ENCODE peak calls at places on chromosomes 1 and 21, in ten cellular contexts. K, L, M, U, G, W, R, J, B and A are unnamed samples.

GRCh38 chr1:9084883-9085282 is 15.4 kb upstream of the SLC2A5 start:
- DNase-seq in U (no peak), J (no peak), R (no peak), B (no peak), M (no peak), L (no peak), K (peak; percentile 67), W (no peak), G (no peak), A (peak; percentile 47)

GRCh38 chr1:101723415-101723814 is 273.3 kb downstream of the OLFM3 start:
- DNase-seq in U (no peak), J (no peak), W (no peak), K (no peak), M (no peak), B (no peak), R (no peak), G (no peak), L (no peak), A (no peak)

GRCh38 chr21:38807481-38807880 is 1.8 kb downstream of the ETS2 start:
- DNase-seq in U (no peak), B (no peak), R (no peak), K (no peak), W (no peak), M (no peak), G (no peak), L (no peak), J (no peak), A (peak; percentile 47)

GRCh38 chr1:169271094-169271493 is 96.5 kb downstream of the NME7 start:
- DNase-seq in M (no peak), U (no peak), J (no peak), R (no peak), B (no peak), G (no peak), K (no peak), W (no peak), L (no peak), A (peak; percentile 48)

GRCh38 chr1:94413311-94413710 is 4.9 kb upstream of the ABCD3 start:
- DNase-seq in G (no peak), J (no peak), W (no peak), R (no peak), L (no peak), K (no peak), M (no peak), B (no peak), U (no peak), A (no peak)

GRCh38 chr1:221327954-221328353 is 413.9 kb downstream of the DUSP10 start:
- DNase-seq in G (no peak), W (no peak), R (no peak), L (no peak), M (no peak), J (no peak), K (no peak), B (no peak), U (no peak), A (no peak)

GRCh38 chr1:232856556-232856955 is 51.3 kb downstream of the MAP10 start:
- DNase-seq in W (no peak), K (no peak), B (peak; percentile 15), R (no peak), L (no peak), G (no peak), J (no peak), M (no peak), U (no peak), A (no peak)

GRCh38 chr21:35922618-35923017 is 137.7 kb downstream of the SETD4 start:
- DNase-seq in U (peak; percentile 71), J (no peak), W (no peak), R (no peak), G (no peak), K (no peak), B (peak; percentile 83), L (no peak), M (no peak), A (no peak)

GRCh38 chr1:70779571-70779970 is 268.0 kb downstream of the PTGER3 start:
- DNase-seq in K (no peak), U (peak; percentile 94), R (peak; percentile 22), J (no peak), W (no peak), G (no peak), L (no peak), B (peak; percentile 19), M (no peak), A (peak; percentile 81)

GRCh38 chr21:43343095-43343991 is 83.6 kb downstream of the SIK1 start:
- DNase-seq in K (no peak), M (no peak), L (peak; percentile 94), J (peak; percentile 98), R (no peak), W (no peak), U (no peak), B (no peak), G (peak; percentile 98), A (no peak)

GRCh38 chr1:50720457-50721053 is 239.5 kb downstream of the FAF1 start:
- DNase-seq in J (no peak), K (no peak), G (no peak), M (no peak), W (no peak), U (no peak), B (no peak), L (no peak), R (no peak), A (no peak)

GRCh38 chr1:226813671-226814591 is 56.5 kb upstream of the PSEN2 start:
- DNase-seq in L (no peak), R (no peak), B (no peak), K (no peak), U (no peak), G (no peak), M (no peak), W (no peak), J (no peak), A (no peak)

GRCh38 chr1:26275580-26276431 is 4.1 kb upstream of the SH3BGRL3 start:
- DNase-seq in M (peak; percentile 80), W (peak; percentile 80), R (peak; percentile 79), J (peak; percentile 85), K (peak; percentile 62), L (peak; percentile 86), B (peak; percentile 95), U (peak; percentile 99), G (peak; percentile 76), A (peak; percentile 99)

GRCh38 chr1:189499736-189500135 is 977.9 kb downstream of the BRINP3 start:
- DNase-seq in W (no peak), K (no peak), R (no peak), J (peak; percentile 3), L (no peak), U (no peak), M (no peak), B (peak; percentile 11), G (no peak), A (no peak)

GRCh38 chr1:203571661-203572060 is 55.0 kb upstream of the ATP2B4 start:
- DNase-seq in G (no peak), M (no peak), U (no peak), B (no peak), K (no peak), L (no peak), J (no peak), W (no peak), R (no peak), A (no peak)

GRCh38 chr1:93007941-93008577 is 46.8 kb upstream of the DIPK1A start:
- DNase-seq in G (no peak), K (no peak), B (peak; percentile 36), R (no peak), U (peak; percentile 63), L (no peak), J (no peak), M (no peak), W (no peak), A (no peak)

GRCh38 chr1:55310517-55310927 is 95.4 kb upstream of the USP24 start:
- DNase-seq in R (no peak), U (peak; percentile 99), J (peak; percentile 94), G (no peak), W (peak; percentile 93), K (peak; percentile 12), L (no peak), M (no peak), B (peak; percentile 100), A (peak; percentile 97)

GRCh38 chr1:66237722-66238479 is 296.1 kb upstream of the SGIP1 start:
- DNase-seq in B (peak; percentile 21), M (no peak), U (no peak), L (no peak), R (no peak), K (no peak), G (no peak), J (peak; percentile 45), W (no peak), A (no peak)
- TF ChIP-seq CTCF in B (no peak), M (no peak), U (no peak), L (no peak), R (no peak), K (no peak), G (no peak), J (no peak), W (no peak), A (no peak)

GRCh38 chr1:3612123-3612522 is 815 bp upstream of the MEGF6 start:
- DNase-seq in R (no peak), M (no peak), G (no peak), K (no peak), W (no peak), B (no peak), L (no peak), J (no peak), U (no peak), A (no peak)
- H3K4me3 ChIP-seq in R (no peak overlapping the region), M (peak overlapping the region; percentile 58), G (peak overlapping the region; percentile 41), K (peak overlapping the region; percentile 67), W (no peak overlapping the region), B (no peak overlapping the region), L (peak overlapping the region; percentile 61), J (peak overlapping the region; percentile 57), U (no peak overlapping the region), A (no peak overlapping the region)

GRCh38 chr1:60924964-60925798 is 157.2 kb upstream of the NFIA start:
- DNase-seq in W (no peak), L (no peak), R (no peak), G (peak; percentile 38), J (no peak), K (no peak), M (no peak), B (no peak), U (no peak), A (no peak)
- TF ChIP-seq CTCF in W (no peak), L (no peak), R (no peak), G (no peak), J (no peak), K (no peak), M (no peak), B (no peak), U (no peak), A (no peak)

GRCh38 chr1:119984771-119985170 is 84.7 kb downstream of the NOTCH2 start:
- DNase-seq in G (no peak), M (no peak), B (no peak), U (no peak), J (no peak), R (no peak), L (no peak), W (no peak), K (no peak), A (no peak)

GRCh38 chr1:119987112-119987511 is 82.3 kb downstream of the NOTCH2 start:
- DNase-seq in K (no peak), M (no peak), B (peak; percentile 97), L (no peak), U (peak; percentile 95), G (no peak), J (peak; percentile 28), R (peak; percentile 30), W (no peak), A (peak; percentile 92)

GRCh38 chr1:119988316-119989067 is 81.0 kb downstream of the NOTCH2 start:
- DNase-seq in J (no peak), W (no peak), U (no peak), L (no peak), R (no peak), G (no peak), K (no peak), B (peak; percentile 66), M (no peak), A (no peak)

GRCh38 chr1:119986007-119986497 is 83.4 kb downstream of the NOTCH2 start:
- DNase-seq in M (no peak), G (no peak), R (no peak), B (no peak), W (no peak), J (no peak), K (no peak), L (no peak), U (no peak), A (no peak)

GRCh38 chr1:119987689-119988088 is 81.8 kb downstream of the NOTCH2 start:
- DNase-seq in J (no peak), L (no peak), K (no peak), W (no peak), B (no peak), R (no peak), G (no peak), M (no peak), U (no peak), A (no peak)
- H3K4me3 ChIP-seq in J (no peak overlapping the region), L (no peak overlapping the region), K (no peak overlapping the region), W (no peak overlapping the region), B (no peak overlapping the region), R (no peak overlapping the region), G (no peak overlapping the region), M (no peak overlapping the region), U (no peak overlapping the region), A (no peak overlapping the region)